ENCODE peak calls at places on chromosomes 12 and 14, in five cellular contexts. Y, I, P, Q and O are unnamed samples. For H3K27me3, the result is how much of the 10 kb centered on the place peaks cover.

GRCh38 chr12:40225337-40225983 is 663 bp downstream of the LRRK2 start:
- DNase-seq in Y (no peak), I (no peak), P (no peak), Q (no peak), O (no peak)

GRCh38 chr12:6949063-6949594 is 2.0 kb upstream of the PTPN6 start:
- DNase-seq in Y (no peak), I (no peak), P (no peak), Q (peak), O (no peak)

GRCh38 chr14:64812412-64812811 is 67.3 kb downstream of the SPTB start:
- DNase-seq in Y (no peak), I (peak), P (no peak), Q (peak), O (no peak)

GRCh38 chr12:50642755-50643154 is 121.1 kb upstream of the ATF1 start:
- DNase-seq in Y (no peak), I (no peak), P (no peak), Q (no peak), O (no peak)

GRCh38 chr14:47256968-47257367 is 418.4 kb downstream of the MDGA2 start:
- DNase-seq in Y (no peak), I (no peak), P (no peak), Q (no peak), O (no peak)

GRCh38 chr12:12548713-12549112 is 13.9 kb downstream of the DUSP16 start:
- DNase-seq in Y (no peak), I (no peak), P (no peak), Q (no peak), O (no peak)

GRCh38 chr12:20596036-20596435 is 99.1 kb upstream of the SLCO1C1 start:
- DNase-seq in Y (no peak), I (no peak), P (no peak), Q (no peak), O (no peak)

GRCh38 chr12:459430-460258 is at the start of gene B4GALNT3:
- DNase-seq in Y (peak), I (peak), P (no peak), Q (peak), O (peak)

GRCh38 chr12:105420659-105421240 is 90.3 kb downstream of the C12orf75 start:
- DNase-seq in Y (peak), I (peak), P (peak), Q (peak), O (peak)

GRCh38 chr14:90625445-90625844 is 190.8 kb downstream of the TTC7B start:
- DNase-seq in Y (no peak), I (no peak), P (no peak), Q (no peak), O (no peak)

GRCh38 chr14:72745991-72746980 is 147.6 kb downstream of the DPF3 start:
- DNase-seq in Y (no peak), I (no peak), P (no peak), Q (no peak), O (no peak)

GRCh38 chr14:102516531-102517411 is 7.2 kb upstream of the ANKRD9 start:
- DNase-seq in Y (no peak), I (peak), P (no peak), Q (peak), O (no peak)

GRCh38 chr14:38339704-38340103 is 83.8 kb upstream of the CLEC14A start:
- DNase-seq in Y (no peak), I (no peak), P (no peak), Q (no peak), O (no peak)

GRCh38 chr12:16568873-16569272 is 37.1 kb downstream of the LMO3 start:
- DNase-seq in Y (no peak), I (no peak), P (no peak), Q (no peak), O (no peak)

DNA sequence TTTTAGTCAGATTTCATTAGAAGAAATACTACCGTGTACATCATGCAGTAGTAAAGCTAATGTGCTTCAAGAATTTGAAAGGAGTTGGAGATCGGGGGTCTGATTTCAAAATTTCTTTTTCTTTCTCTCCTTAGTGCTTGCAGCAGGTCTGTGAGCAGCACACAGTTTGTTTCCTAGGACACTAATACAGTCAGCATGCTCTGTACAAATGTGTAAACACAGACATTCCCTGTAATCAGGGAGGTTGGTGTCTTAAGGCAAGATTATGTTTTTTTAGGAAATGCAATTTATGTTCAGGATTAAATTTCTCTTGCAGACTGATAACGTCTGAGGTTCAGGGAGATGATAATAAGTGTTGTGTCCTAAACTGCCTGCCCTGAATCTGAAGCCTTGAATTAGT is 142.7 kb downstream of the ALX1 start:
- DNase-seq in Y (no peak), I (no peak), P (no peak), Q (no peak), O (no peak)
- H3K27me3 ChIP-seq in Y (under half), I (under half), P (under half), Q (under half), O (under half)

DNA sequence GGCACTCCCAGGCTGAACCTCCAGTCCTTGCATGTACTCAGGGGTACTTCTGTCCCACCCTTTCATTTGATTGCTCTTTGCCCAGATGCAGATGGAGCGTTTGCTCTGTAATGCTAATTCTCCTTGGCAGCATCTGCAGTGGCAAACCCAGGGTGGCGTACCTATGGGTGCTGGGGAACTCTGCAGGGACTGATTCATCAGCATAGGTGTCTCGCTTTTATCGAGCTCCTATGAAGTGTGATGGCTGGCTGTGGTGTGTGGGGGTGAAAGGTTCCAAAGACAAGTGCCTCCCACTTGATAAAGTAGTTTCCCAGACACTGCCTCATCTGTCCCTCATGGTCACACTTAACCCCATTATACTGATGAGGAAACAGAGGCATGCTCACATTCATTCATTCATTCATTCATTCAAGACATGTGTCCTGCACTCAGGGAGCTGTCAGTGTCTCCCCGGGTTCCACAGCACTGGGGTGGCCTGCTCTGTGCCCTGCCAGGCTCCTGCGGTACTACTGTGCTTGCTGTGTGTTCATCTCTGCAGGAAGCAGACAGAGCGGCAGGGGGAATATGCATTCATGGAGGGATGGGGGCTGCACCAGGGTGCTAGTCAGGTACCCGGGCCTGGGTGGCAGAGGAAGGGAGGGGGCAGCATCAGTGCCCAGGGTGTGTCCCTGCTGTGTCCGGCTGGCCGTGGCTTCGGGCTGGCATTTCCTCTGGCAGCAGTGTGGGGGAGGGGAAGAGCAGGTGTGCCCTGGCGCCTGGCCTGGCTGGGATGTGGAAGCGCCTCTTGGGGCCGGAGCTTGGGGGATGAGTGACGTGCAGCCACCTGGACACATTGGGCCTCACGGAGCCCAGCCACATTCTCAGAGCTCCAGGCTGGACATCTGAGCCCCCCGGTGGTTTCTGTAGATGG is 110.9 kb downstream of the TSPAN9 start:
- DNase-seq in Y (no peak), I (no peak), P (no peak), Q (no peak), O (no peak)
- H3K27me3 ChIP-seq in Y (under half), I (under half), P (under half), Q (under half), O (under half)

GRCh38 chr12:111074559-111074958 is 154.2 kb upstream of the MYL2 start:
- DNase-seq in Y (no peak), I (no peak), P (no peak), Q (no peak), O (no peak)
- H3K27me3 ChIP-seq in Y (under half), I (under half), P (under half), Q (under half), O (under half)

GRCh38 chr14:30874999-30875787 is 834 bp downstream of the COCH start:
- DNase-seq in Y (no peak), I (peak), P (no peak), Q (peak), O (no peak)

GRCh38 chr14:30872602-30873001 is 1.8 kb upstream of the COCH start:
- DNase-seq in Y (no peak), I (peak), P (no peak), Q (no peak), O (no peak)

GRCh38 chr14:30875788-30876053 is 1.4 kb downstream of the COCH start:
- DNase-seq in Y (no peak), I (no peak), P (no peak), Q (no peak), O (no peak)

GRCh38 chr14:30873308-30874119 is 845 bp upstream of the COCH start:
- DNase-seq in Y (no peak), I (no peak), P (no peak), Q (no peak), O (no peak)

GRCh38 chr14:30874120-30874998 is at the start of gene COCH:
- DNase-seq in Y (no peak), I (peak), P (no peak), Q (peak), O (no peak)
- H3K27me3 ChIP-seq in Y (under half), I (under half), P (under half), Q (under half), O (under half)

GRCh38 chr14:104801284-104802119 is 601 bp downstream of the ZBTB42 start:
- DNase-seq in Y (no peak), I (no peak), P (no peak), Q (no peak), O (no peak)
- H3K27me3 ChIP-seq in Y (under half), I (under half), P (under half), Q (under half), O (under half)

DNA sequence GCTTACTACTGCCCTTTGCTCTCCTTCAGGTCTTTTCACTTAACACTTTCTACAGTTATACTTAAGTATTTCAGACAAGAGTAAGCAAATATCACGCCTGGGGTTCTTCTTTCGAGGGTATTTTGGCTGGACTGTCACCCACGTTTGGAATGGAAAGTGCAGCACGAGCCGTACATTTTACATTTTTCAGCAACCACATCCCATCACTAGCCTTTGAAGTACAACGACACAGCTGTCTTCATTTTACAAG is 349 bp upstream of the FAM177A1 start:
- DNase-seq in Y (no peak), I (no peak), P (no peak), Q (no peak), O (no peak)
- H3K27me3 ChIP-seq in Y (under half), I (under half), P (under half), Q (under half), O (under half)

DNA sequence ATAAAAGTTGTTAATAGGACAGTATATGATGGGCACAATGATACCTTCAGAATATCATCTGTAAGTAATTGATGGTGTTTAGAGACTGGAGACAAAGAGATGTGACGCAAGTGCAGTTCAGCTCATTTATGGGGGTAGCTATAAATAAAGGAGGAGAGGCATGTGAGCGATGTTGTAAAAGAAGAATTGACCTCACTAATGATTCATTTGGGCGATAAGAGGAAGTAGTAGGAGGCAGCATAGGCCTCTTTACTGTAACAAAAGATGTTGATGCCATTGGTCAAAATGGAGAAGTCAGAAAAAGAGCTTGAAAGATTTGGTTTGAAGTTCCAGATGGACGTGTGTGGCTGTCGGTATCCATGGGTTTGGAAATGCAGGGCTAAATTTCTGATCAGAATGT is 70.0 kb downstream of the FLRT2 start:
- DNase-seq in Y (no peak), I (no peak), P (no peak), Q (no peak), O (no peak)
- H3K27me3 ChIP-seq in Y (under half), I (under half), P (under half), Q (under half), O (under half)